ENCODE peak calls at places on chromosomes 16 and 17, in eight cellular contexts. I is progenitor cell of endocrine pancreas, Y is kidney epithelial cell, O is omental fat pad, J is natural killer cell, S is testis, F is GM06990, C is endothelial cell. E is an unnamed sample.

GRCh38 chr16:2016407-2016922 is 3.1 kb upstream of the NPW start:
- DNase-seq in C (no peak), S (no peak), F (no peak), J (no peak), I (no peak), Y (no peak), O (no peak), E (no peak)

GRCh38 chr16:31333686-31334649 is 21.0 kb upstream of the ITGAX start:
- DNase-seq in F (no peak), C (no peak), S (peak), I (no peak), O (no peak), Y (no peak), J (no peak), E (peak)

GRCh38 chr17:45732926-45733505 is 51.1 kb upstream of the CRHR1 start:
- DNase-seq in S (no peak), J (no peak), I (no peak), F (no peak), Y (no peak), O (no peak), C (no peak), E (no peak)

GRCh38 chr16:27945233-27945975 is 118.1 kb downstream of the GSG1L start:
- DNase-seq in Y (no peak), J (no peak), I (no peak), O (no peak), F (no peak), C (no peak), S (no peak), E (no peak)

GRCh38 chr17:7307686-7308624 is 527 bp downstream of the EIF5A start:
- DNase-seq in F (peak), O (no peak), J (peak), C (peak), I (peak), S (peak), Y (no peak), E (no peak)

GRCh38 chr17:1237471-1237870 is 32.8 kb upstream of the BHLHA9 start:
- DNase-seq in I (no peak), S (no peak), Y (no peak), C (no peak), F (no peak), J (no peak), O (no peak), E (no peak)

GRCh38 chr16:19182487-19182886 is 14.4 kb downstream of the SYT17 start:
- DNase-seq in F (no peak), Y (no peak), O (no peak), J (no peak), I (no peak), S (no peak), C (no peak), E (no peak)

GRCh38 chr17:42188749-42189650 is 3.7 kb upstream of the HCRT start:
- DNase-seq in O (no peak), J (no peak), F (no peak), C (no peak), I (no peak), Y (no peak), S (no peak), E (no peak)

GRCh38 chr17:67092291-67092690 is 47.9 kb downstream of the CACNG1 start:
- DNase-seq in C (no peak), O (no peak), Y (no peak), S (no peak), F (no peak), I (no peak), J (no peak), E (no peak)

GRCh38 chr17:4899341-4900230 is at the start of gene C17orf107:
- DNase-seq in F (peak), C (peak), O (peak), J (peak), I (peak), S (peak), Y (no peak), E (peak)

GRCh38 chr16:11461595-11461990 is 116.3 kb downstream of the RMI2 start:
- DNase-seq in F (no peak), C (no peak), O (no peak), S (no peak), Y (no peak), I (no peak), J (no peak), E (no peak)

GRCh38 chr16:75196826-75197225 is 10.1 kb downstream of the CTRB2 start:
- DNase-seq in S (no peak), O (no peak), Y (no peak), J (no peak), F (no peak), I (no peak), C (no peak), E (no peak)

GRCh38 chr16:64356267-64356666 is 765.6 kb downstream of the CDH11 start:
- DNase-seq in S (no peak), J (no peak), F (no peak), O (no peak), C (no peak), I (no peak), Y (peak), E (no peak)

GRCh38 chr17:77644981-77645380 is 313.5 kb upstream of the TNRC6C start:
- DNase-seq in I (no peak), C (no peak), F (no peak), Y (no peak), O (no peak), J (no peak), S (no peak), E (no peak)

GRCh38 chr17:38906429-38907172 is 18.8 kb upstream of the LASP1NB start:
- DNase-seq in C (no peak), F (no peak), Y (no peak), J (no peak), O (no peak), S (no peak), I (no peak), E (no peak)

GRCh38 chr17:34378664-34379101 is 15.7 kb upstream of the CCL1 start:
- DNase-seq in F (peak), C (no peak), Y (no peak), I (no peak), J (no peak), O (no peak), S (no peak), E (peak)

GRCh38 chr16:3830625-3831254 is 49.8 kb downstream of the CREBBP start:
- DNase-seq in J (no peak), O (no peak), I (no peak), F (no peak), C (no peak), S (no peak), Y (no peak), E (no peak)

GRCh38 chr17:28253663-28254062 is 65.3 kb upstream of the TMEM97 start:
- DNase-seq in J (no peak), Y (no peak), C (no peak), O (no peak), S (no peak), F (no peak), I (no peak), E (no peak)

GRCh38 chr17:60354223-60354622 is 37.7 kb downstream of the USP32 start:
- DNase-seq in F (no peak), J (no peak), C (no peak), Y (no peak), S (no peak), O (no peak), I (no peak), E (no peak)

GRCh38 chr16:24844101-24845030 is 1.4 kb upstream of the SLC5A11 start:
- DNase-seq in F (no peak), J (no peak), S (no peak), Y (no peak), I (no peak), C (no peak), O (no peak), E (no peak)

GRCh38 chr17:68290268-68290954 is 516 bp downstream of the SLC16A6 start:
- DNase-seq in S (peak), I (peak), O (no peak), J (peak), C (peak), F (peak), Y (no peak), E (peak)

GRCh38 chr17:40015005-40015997 is at the start of gene CSF3:
- DNase-seq in I (no peak), F (no peak), J (no peak), Y (no peak), C (no peak), O (no peak), S (no peak), E (no peak)

GRCh38 chr16:12257926-12258561 is 281.5 kb downstream of the SNX29 start:
- DNase-seq in I (no peak), J (no peak), S (peak), Y (no peak), F (no peak), C (no peak), O (no peak), E (no peak)

GRCh38 chr16:51853586-51853985 is 693.4 kb downstream of the TOX3 start:
- DNase-seq in S (no peak), Y (no peak), J (no peak), F (no peak), O (no peak), I (no peak), C (no peak), E (no peak)

GRCh38 chr17:29096094-29096493 is 53.2 kb downstream of the PIPOX start:
- DNase-seq in S (no peak), C (no peak), F (no peak), J (no peak), O (no peak), I (no peak), Y (no peak), E (no peak)

GRCh38 chr16:49067776-49068175 is 213.9 kb downstream of the CBLN1 start:
- DNase-seq in J (no peak), F (no peak), Y (no peak), O (no peak), I (no peak), C (no peak), S (no peak), E (no peak)

GRCh38 chr16:85798283-85798776 is 1.0 kb downstream of the EMC8 start:
- DNase-seq in C (no peak), Y (no peak), I (no peak), J (no peak), O (no peak), F (no peak), S (no peak), E (no peak)

GRCh38 chr16:22194707-22195444 is 11.2 kb upstream of the EEF2K start:
- DNase-seq in I (no peak), F (no peak), S (no peak), C (no peak), Y (no peak), O (no peak), J (no peak), E (no peak)

GRCh38 chr16:56192644-56192960 is 1.3 kb downstream of the GNAO1 start:
- DNase-seq in C (no peak), S (no peak), J (no peak), Y (no peak), O (no peak), I (no peak), F (no peak), E (no peak)

GRCh38 chr16:87058728-87059250 is 258.4 kb downstream of the C16orf95 start:
- DNase-seq in S (no peak), I (no peak), J (no peak), F (no peak), C (no peak), O (no peak), Y (no peak), E (no peak)

GRCh38 chr16:87062569-87063442 is 254.4 kb downstream of the C16orf95 start:
- DNase-seq in I (peak), C (peak), S (peak), J (no peak), O (peak), Y (no peak), F (peak), E (peak)

GRCh38 chr16:87057951-87058560 is 259.1 kb downstream of the C16orf95 start:
- DNase-seq in O (no peak), C (no peak), F (no peak), S (no peak), Y (no peak), J (no peak), I (no peak), E (no peak)

GRCh38 chr16:87061521-87061920 is 255.7 kb downstream of the C16orf95 start:
- DNase-seq in Y (no peak), C (no peak), O (no peak), I (no peak), F (no peak), J (no peak), S (no peak), E (no peak)

GRCh38 chr16:87060026-87060986 is 256.9 kb downstream of the C16orf95 start:
- DNase-seq in I (no peak), C (no peak), F (no peak), S (no peak), Y (no peak), J (no peak), O (no peak), E (no peak)
- TF ChIP-seq CTCF in I (no peak), C (no peak), F (no peak), S (no peak), Y (peak), J (no peak), O (no peak), E (no peak)

GRCh38 chr17:58219007-58219788 is at the start of gene MKS1:
- DNase-seq in Y (peak), S (peak), J (peak), I (peak), F (peak), C (peak), O (peak), E (peak)

GRCh38 chr17:58219789-58220183 is 731 bp upstream of the MKS1 start:
- DNase-seq in Y (no peak), O (no peak), I (no peak), F (no peak), C (no peak), J (no peak), S (peak), E (no peak)

GRCh38 chr17:58210922-58211321 is 8.1 kb downstream of the MKS1 start:
- DNase-seq in C (no peak), F (no peak), Y (no peak), J (no peak), I (no peak), O (no peak), S (no peak), E (no peak)

GRCh38 chr17:58215685-58216084 is 3.4 kb downstream of the MKS1 start:
- DNase-seq in C (no peak), S (no peak), Y (no peak), J (no peak), F (no peak), O (no peak), I (no peak), E (no peak)
- TF ChIP-seq CTCF in C (no peak), S (no peak), Y (no peak), J (no peak), F (peak), O (no peak), I (no peak), E (no peak)

DNA sequence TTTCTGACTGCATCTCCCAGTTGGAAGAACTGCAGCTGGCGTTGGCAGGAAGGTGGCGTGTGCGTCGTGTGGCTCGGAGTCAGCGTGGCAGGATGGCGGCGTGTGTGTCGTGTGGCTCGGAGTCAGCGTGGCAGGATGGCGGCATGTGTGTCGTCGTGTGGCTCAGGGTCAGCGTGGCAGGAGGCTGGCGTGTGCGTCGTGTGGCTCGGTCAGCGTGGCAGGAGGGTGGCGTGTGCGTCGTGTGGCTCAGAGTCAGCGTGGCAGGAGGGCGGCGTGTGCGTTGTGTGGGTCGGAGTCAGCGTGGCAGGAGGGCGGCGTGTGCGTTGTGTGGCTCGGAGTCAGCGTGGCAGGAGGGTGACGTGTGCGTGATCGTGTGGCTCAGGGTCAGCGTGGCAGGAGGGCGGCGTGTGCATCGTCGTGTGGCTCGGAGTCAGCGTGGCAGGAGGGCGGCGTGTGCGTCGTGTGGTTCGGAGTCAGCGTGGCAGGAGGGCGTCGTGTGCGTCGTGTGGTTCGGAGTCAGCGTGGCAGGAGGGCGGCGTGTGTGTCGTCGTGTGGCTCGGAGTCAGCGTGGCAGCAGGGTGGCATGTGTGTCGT is 38.3 kb downstream of the ZNF750 start:
- DNase-seq in S (no peak), F (no peak), O (no peak), Y (no peak), I (no peak), C (no peak), J (no peak), E (no peak)
- TF ChIP-seq CTCF in S (no peak), F (no peak), O (no peak), Y (no peak), I (no peak), C (no peak), J (no peak), E (no peak)

GRCh38 chr17:73584049-73584448 is 60.2 kb downstream of the SDK2 start:
- DNase-seq in J (no peak), Y (no peak), F (no peak), O (no peak), C (no peak), S (no peak), I (no peak), E (no peak)

GRCh38 chr17:73584987-73585386 is 59.3 kb downstream of the SDK2 start:
- DNase-seq in I (no peak), F (no peak), S (no peak), C (no peak), J (no peak), Y (no peak), O (no peak), E (no peak)

GRCh38 chr17:73586153-73586906 is 57.9 kb downstream of the SDK2 start:
- DNase-seq in F (no peak), J (no peak), Y (peak), C (no peak), I (no peak), S (no peak), O (no peak), E (no peak)

GRCh38 chr17:73586921-73587680 is 57.1 kb downstream of the SDK2 start:
- DNase-seq in I (no peak), J (no peak), F (no peak), C (no peak), S (peak), Y (no peak), O (no peak), E (no peak)

DNA sequence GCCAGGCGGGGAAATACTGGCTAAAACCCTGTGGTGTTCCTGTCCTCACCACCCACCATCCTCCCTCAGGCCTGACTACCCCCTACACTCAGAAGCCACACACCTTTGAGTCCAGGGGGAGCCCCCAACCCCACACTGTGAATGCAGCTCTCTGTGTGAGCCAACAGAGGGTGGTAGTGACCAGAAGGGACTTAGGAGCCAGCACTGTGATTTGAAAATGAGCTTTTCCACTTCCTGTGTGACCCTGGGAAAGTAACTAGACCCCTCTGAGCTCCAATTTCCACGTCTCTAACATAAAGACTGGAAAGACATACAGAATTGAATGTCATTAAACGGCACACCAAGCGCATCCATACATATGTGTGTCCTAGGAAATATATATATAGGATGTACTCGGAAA is 58.7 kb downstream of the SDK2 start:
- DNase-seq in J (no peak), C (no peak), I (no peak), S (no peak), F (no peak), O (no peak), Y (no peak), E (no peak)
- TF ChIP-seq CTCF in J (no peak), C (no peak), I (no peak), S (no peak), F (peak), O (no peak), Y (no peak), E (peak)

DNA sequence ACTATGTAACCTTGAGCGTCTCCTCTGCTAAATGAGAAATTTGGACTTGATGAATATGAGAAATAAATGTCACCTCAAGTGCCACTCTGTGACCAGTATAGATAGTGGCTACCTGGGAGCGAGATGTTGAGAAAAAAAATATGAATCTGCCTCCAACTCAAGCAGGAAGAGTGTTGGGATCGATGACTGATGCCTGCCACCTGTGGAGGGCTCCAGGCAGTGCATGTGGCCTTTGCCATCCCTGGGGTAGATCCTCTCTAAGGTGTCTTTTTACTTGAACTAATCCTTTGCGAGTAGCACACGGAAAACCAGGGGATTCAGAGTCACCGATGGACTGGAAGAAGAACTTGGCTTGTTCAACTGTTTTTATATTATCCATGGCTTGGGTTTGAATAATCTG is 9.4 kb downstream of the CCDC182 start:
- DNase-seq in Y (no peak), J (no peak), I (no peak), C (peak), O (no peak), S (peak), F (no peak), E (no peak)
- TF ChIP-seq CTCF in Y (peak), J (no peak), I (peak), C (peak), O (no peak), S (no peak), F (peak), E (peak)

DNA sequence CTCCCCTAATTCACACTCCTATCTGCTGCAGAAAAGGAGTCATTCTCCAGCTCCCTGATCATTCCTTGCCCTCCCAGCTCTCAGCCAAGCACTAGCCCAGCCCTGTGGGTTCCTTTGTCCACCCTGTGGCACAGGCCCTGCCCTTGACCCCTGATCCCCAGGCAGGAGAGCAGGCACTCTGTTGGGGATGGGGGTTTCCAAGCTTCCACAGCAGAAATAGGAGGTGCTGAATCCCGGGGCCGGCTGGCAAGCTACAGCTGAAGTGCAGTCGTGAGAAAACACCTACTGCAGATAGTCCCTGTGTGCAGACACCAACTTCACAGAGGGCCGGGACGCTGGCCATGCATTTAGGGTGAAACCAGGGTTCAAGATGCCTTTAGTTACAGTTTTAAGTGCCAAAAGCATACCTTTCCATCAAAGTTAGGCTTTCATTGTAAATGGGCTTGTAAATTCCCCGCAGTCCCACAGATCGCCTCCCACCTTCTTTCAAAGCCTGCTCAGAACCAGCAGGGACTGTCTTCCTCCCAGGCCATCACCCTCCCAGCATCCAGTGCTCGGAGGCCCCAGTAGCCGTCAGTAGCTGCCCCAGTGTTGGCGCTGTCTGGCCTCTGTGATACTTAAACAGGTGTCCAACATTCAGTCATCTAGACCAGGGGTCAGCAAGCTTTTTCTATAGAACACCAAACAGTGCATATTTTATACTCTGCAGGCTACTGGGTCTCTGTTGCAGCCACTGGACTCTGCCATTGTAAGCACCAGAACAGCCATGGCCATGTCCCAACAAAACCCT is 10.6 kb downstream of the CPSF4L start:
- DNase-seq in F (no peak), J (no peak), Y (no peak), I (no peak), C (no peak), O (no peak), S (peak), E (no peak)
- TF ChIP-seq CTCF in F (no peak), J (no peak), Y (no peak), I (no peak), C (no peak), O (no peak), S (no peak), E (no peak)

GRCh38 chr17:73723317-73723716 is 79.1 kb upstream of the SDK2 start:
- DNase-seq in J (no peak), Y (no peak), S (no peak), O (no peak), C (no peak), I (no peak), F (no peak), E (no peak)
- TF ChIP-seq CTCF in J (no peak), Y (no peak), S (no peak), O (no peak), C (no peak), I (no peak), F (no peak), E (no peak)

E was measured in GM13976.